ENCODE peak calls at places on chromosomes 6 and 20, in six cellular contexts. Y is upper lobe of left lung, H is lower leg skin, E is HepG2, B is ovary, I is NB4. A is an unnamed sample.

GRCh38 chr6:75178757-75179156 is 27.1 kb downstream of the COL12A1 start:
- DNase-seq in I (no peak), B (no peak), E (no peak), Y (no peak), H (no peak), A (no peak)

GRCh38 chr6:133130863-133131262 is 110.3 kb upstream of the EYA4 start:
- DNase-seq in Y (peak), I (no peak), H (no peak), B (no peak), E (peak), A (no peak)

GRCh38 chr6:41558033-41558807 is 12.0 kb downstream of the FOXP4 start:
- DNase-seq in B (no peak), E (no peak), Y (no peak), I (no peak), H (no peak), A (no peak)

GRCh38 chr6:162442675-162443074 is 284.9 kb downstream of the PRKN start:
- DNase-seq in E (peak), H (no peak), I (peak), B (no peak), Y (no peak), A (no peak)

GRCh38 chr6:2102316-2102883 is 143.0 kb downstream of the GMDS start:
- DNase-seq in B (no peak), I (peak), Y (no peak), E (no peak), H (no peak), A (no peak)

GRCh38 chr20:1819311-1820136 is 75.7 kb upstream of the SIRPA start:
- DNase-seq in H (no peak), B (no peak), Y (peak), E (no peak), I (peak), A (no peak)

GRCh38 chr6:397604-398003 is 6.1 kb downstream of the IRF4 start:
- DNase-seq in I (no peak), Y (no peak), H (no peak), E (no peak), B (no peak), A (no peak)

GRCh38 chr20:45347936-45348809 is at the start of gene SDC4:
- DNase-seq in I (peak), Y (peak), H (no peak), B (peak), E (no peak), A (peak)

GRCh38 chr6:118509009-118509617 is 39.0 kb upstream of the PLN start:
- DNase-seq in E (peak), Y (no peak), I (peak), H (no peak), B (no peak), A (no peak)

GRCh38 chr6:108838101-108838717 is 10.0 kb upstream of the ARMC2 start:
- DNase-seq in H (no peak), E (no peak), Y (peak), B (no peak), I (peak), A (no peak)

GRCh38 chr6:158762787-158763439 is 56.3 kb downstream of the EZR start:
- DNase-seq in H (no peak), B (no peak), E (no peak), I (no peak), Y (no peak), A (no peak)

GRCh38 chr6:117544725-117545124 is 57.6 kb downstream of the GOPC start:
- DNase-seq in Y (no peak), B (no peak), I (no peak), E (no peak), H (no peak), A (no peak)

GRCh38 chr20:62066983-62067433 is 1.3 kb upstream of the TAF4 start:
- DNase-seq in Y (peak), E (peak), B (peak), I (no peak), H (no peak), A (no peak)

GRCh38 chr6:85580878-85581267 is 12.8 kb downstream of the SNX14 start:
- DNase-seq in I (no peak), H (no peak), Y (no peak), B (no peak), E (peak), A (no peak)

GRCh38 chr6:144349690-144350132 is 64.6 kb downstream of the UTRN start:
- DNase-seq in Y (no peak), E (peak), I (peak), B (no peak), H (no peak), A (no peak)

GRCh38 chr6:41712651-41713103 is 22.7 kb downstream of the TFEB start:
- DNase-seq in H (no peak), Y (peak), B (no peak), E (no peak), I (peak), A (peak)

GRCh38 chr6:21885532-21886089 is 292.1 kb downstream of the SOX4 start:
- DNase-seq in I (no peak), B (peak), H (peak), E (no peak), Y (no peak), A (no peak)

GRCh38 chr20:14860410-14860814 is 523.0 kb upstream of the FLRT3 start:
- DNase-seq in B (no peak), E (peak), I (no peak), H (no peak), Y (no peak), A (no peak)

GRCh38 chr6:96520851-96521115 is 823 bp upstream of the UFL1 start:
- DNase-seq in H (no peak), B (no peak), I (peak), E (no peak), Y (no peak), A (no peak)

GRCh38 chr20:37552415-37552814 is 24.7 kb upstream of the BLCAP start:
- DNase-seq in E (no peak), B (no peak), Y (no peak), I (no peak), H (no peak), A (no peak)

GRCh38 chr20:45970646-45971424 is 1.2 kb downstream of the ZNF335 start:
- DNase-seq in E (no peak), I (peak), H (no peak), B (peak), Y (no peak), A (no peak)

GRCh38 chr6:149318581-149319286 is 1.2 kb downstream of the TAB2 start:
- DNase-seq in E (peak), Y (no peak), B (no peak), H (no peak), I (peak), A (no peak)

GRCh38 chr6:49980898-49981297 is 11.5 kb upstream of the DEFB113 start:
- DNase-seq in H (no peak), I (peak), B (no peak), Y (no peak), E (no peak), A (no peak)

GRCh38 chr20:46512943-46513844 is at the start of gene ZNF334:
- DNase-seq in H (no peak), I (peak), Y (peak), B (peak), E (peak), A (peak)

GRCh38 chr20:22966787-22967464 is 68.2 kb upstream of the SSTR4 start:
- DNase-seq in B (no peak), Y (no peak), I (no peak), E (no peak), H (no peak), A (no peak)

GRCh38 chr6:127146935-127147334 is 28.5 kb downstream of the RSPO3 start:
- DNase-seq in Y (no peak), I (peak), B (no peak), E (no peak), H (no peak), A (no peak)

GRCh38 chr20:48965189-48965910 is 43.8 kb downstream of the ARFGEF2 start:
- DNase-seq in H (no peak), I (no peak), B (no peak), Y (no peak), E (no peak), A (no peak)

GRCh38 chr20:9053108-9053507 is 15.8 kb upstream of the PLCB4 start:
- DNase-seq in B (no peak), E (no peak), I (no peak), H (no peak), Y (no peak), A (no peak)

DNA sequence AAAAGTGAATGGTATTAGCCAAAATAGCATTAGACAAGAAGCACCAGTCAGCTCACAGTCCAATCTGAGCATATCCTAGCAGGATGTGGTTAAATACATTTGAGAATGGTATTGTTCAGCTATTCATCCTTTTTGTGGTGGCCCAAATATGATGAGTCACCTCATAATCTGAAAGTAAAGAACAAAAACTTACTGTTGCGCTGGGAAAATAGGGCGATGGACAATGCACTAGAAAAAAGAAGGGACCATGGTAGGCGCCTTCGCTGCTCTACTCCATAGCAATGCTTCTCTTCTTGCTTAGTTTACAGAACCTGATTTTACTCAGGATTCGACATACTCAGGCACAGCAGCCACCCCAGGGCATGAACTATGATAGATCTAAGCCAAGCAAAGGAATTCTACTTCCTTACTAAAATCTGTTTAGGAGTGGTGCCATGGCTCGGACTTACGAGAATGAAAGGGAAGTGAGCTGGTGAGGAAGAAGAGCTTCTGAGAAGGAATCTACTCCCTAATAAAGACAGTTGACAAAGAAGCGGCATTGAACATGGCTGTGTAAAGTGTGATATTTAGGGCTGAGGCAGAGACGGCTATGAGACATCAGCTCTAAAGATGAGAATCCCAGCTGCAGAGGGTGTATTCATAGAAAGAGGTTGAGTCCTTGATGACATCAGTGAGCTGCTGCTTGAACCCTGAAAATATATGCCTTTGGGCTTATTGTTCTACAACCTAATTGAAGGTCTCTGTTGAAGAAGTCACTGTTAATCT is 16.6 kb upstream of the FBXO9 start:
- DNase-seq in E (peak), H (no peak), B (no peak), Y (no peak), I (peak), A (no peak)
- TF ChIP-seq POLR2A in E (no peak), H (no peak), B (no peak), Y (no peak), I (no peak), A (no peak)

GRCh38 chr6:153043719-153044118 is 41.2 kb upstream of the MTRF1L start:
- DNase-seq in H (no peak), E (no peak), Y (no peak), B (no peak), I (no peak), A (no peak)

GRCh38 chr6:153047386-153047785 is 44.9 kb upstream of the MTRF1L start:
- DNase-seq in I (no peak), E (no peak), Y (no peak), B (no peak), H (no peak), A (no peak)

GRCh38 chr6:153044295-153044694 is 41.8 kb upstream of the MTRF1L start:
- DNase-seq in E (no peak), H (no peak), I (no peak), Y (no peak), B (no peak), A (no peak)

GRCh38 chr6:153048631-153049030 is 46.1 kb upstream of the MTRF1L start:
- DNase-seq in I (no peak), B (no peak), E (no peak), H (no peak), Y (no peak), A (no peak)

GRCh38 chr6:153045271-153045670 is 42.8 kb upstream of the MTRF1L start:
- DNase-seq in B (no peak), E (no peak), H (no peak), I (no peak), Y (no peak), A (no peak)
- H3K4me3 ChIP-seq in B (no peak), E (no peak), H (no peak), I (no peak), Y (no peak), A (no peak)

DNA sequence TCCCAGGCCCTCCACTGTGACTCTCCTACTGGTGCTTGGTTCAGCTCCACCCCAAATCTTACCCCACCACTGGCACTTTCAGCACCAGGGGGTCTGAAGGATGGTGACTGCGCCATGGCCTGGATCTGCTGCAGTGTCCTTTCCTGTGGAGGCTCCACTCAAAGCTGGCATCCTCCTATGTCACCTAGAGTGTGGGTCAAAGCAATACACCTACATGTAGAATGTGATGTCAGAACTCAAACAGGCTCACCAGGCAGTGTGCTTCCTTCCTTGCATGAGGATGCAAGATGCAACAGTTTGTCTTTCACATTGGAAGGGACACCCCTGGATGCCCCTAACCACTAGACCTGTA is 32.8 kb upstream of the MICB start:
- DNase-seq in E (no peak), I (no peak), B (no peak), Y (no peak), H (no peak), A (no peak)
- TF ChIP-seq POLR2A in E (no peak), I (no peak), B (no peak), Y (no peak), H (no peak), A (no peak)

DNA sequence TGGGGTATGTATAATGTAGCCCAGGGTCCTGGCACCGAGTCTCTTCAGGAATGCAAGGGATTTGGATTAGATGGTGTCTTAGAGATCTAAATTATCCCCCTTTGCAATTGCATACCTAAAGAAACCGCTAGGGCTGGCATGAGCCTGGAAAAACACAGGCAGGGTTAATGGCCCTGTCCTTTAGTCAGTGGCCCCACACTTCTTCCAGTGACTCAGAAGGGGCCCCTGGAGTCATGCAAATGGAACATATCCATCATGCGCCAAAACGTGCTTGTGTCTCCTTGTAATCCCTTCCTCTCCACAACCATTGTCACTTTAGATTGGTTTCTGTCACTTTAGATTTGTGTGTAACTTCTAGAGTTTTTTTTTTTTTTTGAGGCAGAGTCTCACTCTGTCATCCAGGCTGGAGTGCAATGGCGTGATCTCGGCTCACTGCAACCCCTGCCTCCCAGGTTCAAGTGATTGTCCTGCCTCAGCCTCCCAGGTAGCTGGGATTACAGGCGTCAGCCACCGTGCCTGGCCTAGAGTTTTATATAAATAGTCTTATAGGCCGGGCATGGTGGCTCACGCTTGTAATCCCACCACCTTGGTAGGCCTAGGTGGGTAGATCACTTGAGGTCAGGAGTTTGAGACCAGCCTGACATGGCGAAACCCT is 8.7 kb upstream of the MYBL2 start:
- DNase-seq in E (peak), B (no peak), H (no peak), I (no peak), Y (no peak), A (no peak)
- H3K4me3 ChIP-seq in E (peak), B (no peak), H (peak), I (peak), Y (no peak), A (peak)

DNA sequence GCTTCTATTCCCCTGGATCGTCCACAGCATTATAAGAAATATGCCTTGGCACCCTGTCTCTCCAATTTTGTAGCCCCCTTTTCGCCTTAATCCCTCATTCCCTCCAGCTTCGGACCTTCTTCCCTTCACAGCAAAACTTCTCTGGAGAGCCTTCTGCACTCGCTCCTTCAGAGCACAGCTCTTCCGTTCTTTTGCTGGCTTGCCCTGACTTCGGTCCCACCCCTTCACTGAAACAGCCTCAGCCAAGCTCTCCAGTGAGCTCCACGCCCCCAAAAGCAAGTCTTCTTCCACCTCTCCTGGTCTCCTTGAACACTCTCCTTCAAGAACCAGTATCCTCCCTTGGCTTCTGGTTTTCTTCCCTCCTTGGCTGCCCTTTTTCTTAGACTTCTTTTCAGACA is 134.7 kb upstream of the RNF24 start:
- DNase-seq in Y (peak), I (no peak), E (no peak), B (no peak), H (no peak), A (no peak)
- TF ChIP-seq POLR2A in Y (no peak), I (no peak), E (no peak), B (no peak), H (no peak), A (no peak)

A was measured in breast epithelium.